ENCODE peak calls at places on chromosome 10, in eight cellular contexts. M is endodermal cell; X is heart right ventricle; V is GM18507; Q is KG1; G is SJSA1; E is endothelial cell; L is activated CD8-positive, alpha-beta memory T cell treated with anti-CD3 and anti-CD28 coated beads for 4 hours. N is an unnamed sample.

GRCh38 chr10:124699471-124700292 is 44.5 kb downstream of the FAM53B start:
- DNase-seq in M (no peak), X (no peak), V (no peak), Q (no peak), G (no peak), E (no peak), L (no peak), N (no peak)

GRCh38 chr10:4525095-4525494 is 300.9 kb upstream of the AKR1E2 start:
- DNase-seq in M (no peak), X (no peak), V (no peak), Q (no peak), G (no peak), E (no peak), L (no peak), N (no peak)

GRCh38 chr10:69847458-69847857 is 45.8 kb downstream of the COL13A1 start:
- DNase-seq in M (no peak), X (no peak), V (no peak), Q (no peak), G (no peak), E (no peak), L (no peak), N (no peak)

GRCh38 chr10:113967096-113967495 is 76.6 kb upstream of the ADRB1 start:
- DNase-seq in M (no peak), X (no peak), V (no peak), Q (no peak), G (no peak), E (no peak), L (no peak), N (no peak)

GRCh38 chr10:1149793-1150637 is 93.8 kb downstream of the WDR37 start:
- DNase-seq in M (no peak), X (no peak), V (no peak), Q (no peak), G (no peak), E (no peak), L (no peak), N (peak)

GRCh38 chr10:108358912-108359311 is 1194.4 kb upstream of the SORCS1 start:
- DNase-seq in M (no peak), X (no peak), V (no peak), Q (peak), G (no peak), E (no peak), L (no peak), N (no peak)

GRCh38 chr10:92880233-92880861 is 32.0 kb downstream of the EXOC6 start:
- DNase-seq in M (no peak), X (no peak), V (no peak), Q (no peak), G (no peak), E (peak), L (no peak), N (no peak)

GRCh38 chr10:111392159-111392558 is 315.3 kb downstream of the ADRA2A start:
- DNase-seq in M (no peak), X (no peak), V (no peak), Q (no peak), G (no peak), E (no peak), L (no peak), N (no peak)

GRCh38 chr10:87771871-87772500 is 46.0 kb downstream of the ATAD1 start:
- DNase-seq in M (no peak), X (no peak), V (no peak), Q (peak), G (no peak), E (no peak), L (no peak), N (no peak)

GRCh38 chr10:97328646-97329453 is 5.7 kb downstream of the FRAT2 start:
- DNase-seq in M (no peak), X (no peak), V (no peak), Q (no peak), G (no peak), E (no peak), L (no peak), N (no peak)

GRCh38 chr10:77319557-77319956 is 318.1 kb downstream of the KCNMA1 start:
- DNase-seq in M (no peak), X (no peak), V (no peak), Q (no peak), G (no peak), E (no peak), L (no peak), N (no peak)

GRCh38 chr10:13102002-13102794 is 2.2 kb downstream of the OPTN start:
- DNase-seq in M (no peak), X (peak), V (no peak), Q (no peak), G (no peak), E (no peak), L (no peak), N (no peak)

GRCh38 chr10:19719320-19719719 is 96.9 kb upstream of the PLXDC2 start:
- DNase-seq in M (no peak), X (no peak), V (no peak), Q (no peak), G (no peak), E (no peak), L (no peak), N (no peak)

GRCh38 chr10:18164771-18165361 is 24.6 kb downstream of the CACNB2 start:
- DNase-seq in M (no peak), X (no peak), V (no peak), Q (no peak), G (no peak), E (no peak), L (no peak), N (no peak)

GRCh38 chr10:60040003-60040662 is 133.8 kb upstream of the CCDC6 start:
- DNase-seq in M (no peak), X (no peak), V (no peak), Q (no peak), G (no peak), E (no peak), L (no peak), N (no peak)

GRCh38 chr10:6669269-6669859 is 89.3 kb upstream of the PRKCQ start:
- DNase-seq in M (peak), X (no peak), V (no peak), Q (no peak), G (no peak), E (peak), L (no peak), N (no peak)

GRCh38 chr10:132408823-132409666 is 12.0 kb downstream of the PWWP2B start:
- DNase-seq in M (peak), X (peak), V (no peak), Q (no peak), G (no peak), E (no peak), L (no peak), N (no peak)

GRCh38 chr10:127424594-127425264 is 124.4 kb upstream of the NPS start:
- DNase-seq in M (no peak), X (no peak), V (no peak), Q (no peak), G (no peak), E (no peak), L (no peak), N (no peak)

GRCh38 chr10:62149621-62150020 is 119.0 kb downstream of the RTKN2 start:
- DNase-seq in M (no peak), X (no peak), V (no peak), Q (no peak), G (no peak), E (no peak), L (no peak), N (no peak)

GRCh38 chr10:26621243-26621888 is 76.1 kb upstream of the PDSS1 start:
- DNase-seq in M (no peak), X (no peak), V (no peak), Q (no peak), G (no peak), E (no peak), L (no peak), N (no peak)

GRCh38 chr10:132422931-132423813 is 26.2 kb downstream of the PWWP2B start:
- DNase-seq in M (no peak), X (peak), V (no peak), Q (peak), G (no peak), E (no peak), L (no peak), N (no peak)

GRCh38 chr10:51667992-51668689 is 31.3 kb downstream of the CSTF2T start:
- DNase-seq in M (no peak), X (no peak), V (no peak), Q (no peak), G (no peak), E (no peak), L (no peak), N (no peak)

GRCh38 chr10:3091346-3091787 is 24.0 kb downstream of the PFKP start:
- DNase-seq in M (no peak), X (no peak), V (no peak), Q (no peak), G (no peak), E (no peak), L (no peak), N (no peak)

GRCh38 chr10:21724695-21725371 is 190.8 kb downstream of the MLLT10 start:
- DNase-seq in M (peak), X (peak), V (peak), Q (peak), G (peak), E (peak), L (no peak), N (no peak)

GRCh38 chr10:19816420-19817250 is at the start of gene PLXDC2:
- DNase-seq in M (peak), X (peak), V (no peak), Q (peak), G (no peak), E (peak), L (no peak), N (no peak)

GRCh38 chr10:87863102-87863943 is at the start of the genes KLLN and PTEN:
- DNase-seq in M (peak), X (peak), V (peak), Q (peak), G (peak), E (peak), L (peak), N (no peak)

GRCh38 chr10:80204193-80204714 is 1.1 kb downstream of the ANXA11 start:
- DNase-seq in M (peak), X (no peak), V (no peak), Q (peak), G (no peak), E (no peak), L (no peak), N (no peak)